ENCODE peak calls at places on chromosomes 13 and 19, in seven cellular contexts. One of them, this sample, is unnamed.

GRCh38 chr13:74661851-74662250 is 527.6 kb upstream of the KLF12 start:
- DNase-seq in thoracic aorta: no peak
- DNase-seq in MM.1S: no peak
- DNase-seq in uterus: no peak
- DNase-seq in AG04450: no peak
- DNase-seq in left ventricle myocardium inferior: no peak
- DNase-seq in GM23248: peak
- DNase-seq in this sample: no peak

GRCh38 chr19:52637718-52638585 is at the start of gene ZNF83:
- DNase-seq in GM23248: peak
- DNase-seq in thoracic aorta: peak
- DNase-seq in left ventricle myocardium inferior: peak
- DNase-seq in MM.1S: peak
- DNase-seq in AG04450: peak
- DNase-seq in uterus: peak
- DNase-seq in this sample: peak

GRCh38 chr13:96229356-96229755 is 139.4 kb downstream of the HS6ST3 start:
- DNase-seq in GM23248: peak
- DNase-seq in MM.1S: peak
- DNase-seq in uterus: no peak
- DNase-seq in thoracic aorta: no peak
- DNase-seq in left ventricle myocardium inferior: no peak
- DNase-seq in AG04450: no peak
- DNase-seq in this sample: peak

GRCh38 chr19:32018014-32018413 is 327.4 kb upstream of the ZNF507 start:
- DNase-seq in AG04450: no peak
- DNase-seq in thoracic aorta: no peak
- DNase-seq in left ventricle myocardium inferior: no peak
- DNase-seq in GM23248: peak
- DNase-seq in uterus: peak
- DNase-seq in MM.1S: no peak
- DNase-seq in this sample: no peak

GRCh38 chr19:55228015-55228391 is 560 bp downstream of the TMEM86B start:
- DNase-seq in thoracic aorta: no peak
- DNase-seq in GM23248: no peak
- DNase-seq in MM.1S: no peak
- DNase-seq in uterus: no peak
- DNase-seq in AG04450: no peak
- DNase-seq in left ventricle myocardium inferior: peak
- DNase-seq in this sample: no peak

GRCh38 chr19:14775855-14776254 is 2.5 kb downstream of the ADGRE2 start:
- DNase-seq in AG04450: no peak
- DNase-seq in thoracic aorta: no peak
- DNase-seq in left ventricle myocardium inferior: peak
- DNase-seq in MM.1S: no peak
- DNase-seq in uterus: no peak
- DNase-seq in GM23248: no peak
- DNase-seq in this sample: peak

GRCh38 chr13:90867336-90867683 is 480.2 kb upstream of the MIR17HG start:
- DNase-seq in thoracic aorta: peak
- DNase-seq in uterus: peak
- DNase-seq in left ventricle myocardium inferior: peak
- DNase-seq in GM23248: peak
- DNase-seq in AG04450: peak
- DNase-seq in MM.1S: peak
- DNase-seq in this sample: peak

GRCh38 chr13:42720116-42720857 is 61.1 kb upstream of the FAM216B start:
- DNase-seq in GM23248: peak
- DNase-seq in left ventricle myocardium inferior: no peak
- DNase-seq in uterus: peak
- DNase-seq in AG04450: peak
- DNase-seq in MM.1S: no peak
- DNase-seq in thoracic aorta: no peak
- DNase-seq in this sample: peak

GRCh38 chr19:10111405-10111811 is at the start of gene P2RY11:
- DNase-seq in thoracic aorta: no peak
- DNase-seq in AG04450: no peak
- DNase-seq in GM23248: no peak
- DNase-seq in left ventricle myocardium inferior: no peak
- DNase-seq in uterus: no peak
- DNase-seq in MM.1S: no peak
- DNase-seq in this sample: peak

GRCh38 chr13:93169980-93170379 is 56.6 kb upstream of the GPC6 start:
- DNase-seq in thoracic aorta: no peak
- DNase-seq in left ventricle myocardium inferior: no peak
- DNase-seq in MM.1S: no peak
- DNase-seq in GM23248: peak
- DNase-seq in uterus: no peak
- DNase-seq in AG04450: peak
- DNase-seq in this sample: no peak

GRCh38 chr13:20360041-20360491 is 127.9 kb upstream of the GJB6 start:
- DNase-seq in MM.1S: no peak
- DNase-seq in uterus: no peak
- DNase-seq in thoracic aorta: no peak
- DNase-seq in AG04450: peak
- DNase-seq in GM23248: peak
- DNase-seq in left ventricle myocardium inferior: no peak
- DNase-seq in this sample: no peak

GRCh38 chr19:7272856-7273578 is 21.2 kb downstream of the INSR start:
- DNase-seq in left ventricle myocardium inferior: no peak
- DNase-seq in AG04450: no peak
- DNase-seq in MM.1S: no peak
- DNase-seq in uterus: no peak
- DNase-seq in GM23248: peak
- DNase-seq in thoracic aorta: no peak
- DNase-seq in this sample: peak
- H3K4me3 ChIP-seq in left ventricle myocardium inferior: no peak
- H3K4me3 ChIP-seq in AG04450: no peak
- H3K4me3 ChIP-seq in MM.1S: no peak
- H3K4me3 ChIP-seq in uterus: no peak
- H3K4me3 ChIP-seq in GM23248: no peak
- H3K4me3 ChIP-seq in thoracic aorta: no peak
- H3K4me3 ChIP-seq in this sample: peak

GRCh38 chr13:113821847-113822246 is 42.0 kb downstream of the GAS6 start:
- DNase-seq in thoracic aorta: no peak
- DNase-seq in GM23248: no peak
- DNase-seq in AG04450: no peak
- DNase-seq in uterus: peak
- DNase-seq in left ventricle myocardium inferior: no peak
- DNase-seq in MM.1S: no peak
- DNase-seq in this sample: no peak
- H3K4me3 ChIP-seq in thoracic aorta: no peak
- H3K4me3 ChIP-seq in GM23248: peak
- H3K4me3 ChIP-seq in AG04450: no peak
- H3K4me3 ChIP-seq in uterus: no peak
- H3K4me3 ChIP-seq in left ventricle myocardium inferior: peak
- H3K4me3 ChIP-seq in MM.1S: no peak
- H3K4me3 ChIP-seq in this sample: no peak

GRCh38 chr13:32408999-32409313 is 19.0 kb downstream of the N4BP2L1 start:
- DNase-seq in AG04450: no peak
- DNase-seq in left ventricle myocardium inferior: no peak
- DNase-seq in thoracic aorta: no peak
- DNase-seq in GM23248: no peak
- DNase-seq in MM.1S: no peak
- DNase-seq in uterus: no peak
- DNase-seq in this sample: no peak
- H3K4me3 ChIP-seq in AG04450: no peak
- H3K4me3 ChIP-seq in left ventricle myocardium inferior: no peak
- H3K4me3 ChIP-seq in thoracic aorta: no peak
- H3K4me3 ChIP-seq in GM23248: no peak
- H3K4me3 ChIP-seq in MM.1S: no peak
- H3K4me3 ChIP-seq in uterus: no peak
- H3K4me3 ChIP-seq in this sample: no peak

DNA sequence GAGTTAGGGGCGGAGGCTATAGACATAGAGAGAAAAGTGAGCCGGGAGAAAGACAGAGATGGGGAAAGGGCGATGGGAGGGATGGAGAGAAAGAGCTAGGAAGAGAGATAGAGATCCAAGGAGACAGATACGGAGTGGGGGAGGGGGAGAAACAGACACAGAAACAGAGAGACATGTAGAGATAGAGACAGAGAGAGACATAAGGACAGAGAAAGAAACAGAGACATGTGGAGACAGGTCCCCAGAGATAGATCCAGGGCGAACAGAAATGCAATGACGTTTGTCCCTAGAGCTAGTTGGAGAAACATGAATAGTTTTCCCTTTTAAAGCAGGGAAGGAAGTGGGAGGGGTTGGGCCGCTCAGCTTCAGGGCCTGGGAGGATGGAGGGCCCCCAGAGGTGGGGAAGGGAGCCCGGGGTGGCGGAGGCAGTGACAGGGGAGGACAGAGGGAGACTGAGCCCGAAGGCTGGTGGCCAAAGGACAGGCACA is 4.6 kb downstream of the PPP1R14A start:
- DNase-seq in thoracic aorta: no peak
- DNase-seq in left ventricle myocardium inferior: peak
- DNase-seq in uterus: peak
- DNase-seq in AG04450: no peak
- DNase-seq in MM.1S: no peak
- DNase-seq in GM23248: peak
- DNase-seq in this sample: no peak
- H3K4me3 ChIP-seq in thoracic aorta: peak
- H3K4me3 ChIP-seq in left ventricle myocardium inferior: peak
- H3K4me3 ChIP-seq in uterus: peak
- H3K4me3 ChIP-seq in AG04450: no peak
- H3K4me3 ChIP-seq in MM.1S: no peak
- H3K4me3 ChIP-seq in GM23248: peak
- H3K4me3 ChIP-seq in this sample: no peak

GRCh38 chr19:1747285-1748114 is 5.8 kb upstream of the ONECUT3 start:
- DNase-seq in AG04450: no peak
- DNase-seq in thoracic aorta: no peak
- DNase-seq in GM23248: peak
- DNase-seq in uterus: no peak
- DNase-seq in MM.1S: no peak
- DNase-seq in left ventricle myocardium inferior: no peak
- DNase-seq in this sample: peak
- H3K4me3 ChIP-seq in AG04450: no peak
- H3K4me3 ChIP-seq in thoracic aorta: no peak
- H3K4me3 ChIP-seq in GM23248: no peak
- H3K4me3 ChIP-seq in uterus: no peak
- H3K4me3 ChIP-seq in MM.1S: no peak
- H3K4me3 ChIP-seq in left ventricle myocardium inferior: no peak
- H3K4me3 ChIP-seq in this sample: no peak

DNA sequence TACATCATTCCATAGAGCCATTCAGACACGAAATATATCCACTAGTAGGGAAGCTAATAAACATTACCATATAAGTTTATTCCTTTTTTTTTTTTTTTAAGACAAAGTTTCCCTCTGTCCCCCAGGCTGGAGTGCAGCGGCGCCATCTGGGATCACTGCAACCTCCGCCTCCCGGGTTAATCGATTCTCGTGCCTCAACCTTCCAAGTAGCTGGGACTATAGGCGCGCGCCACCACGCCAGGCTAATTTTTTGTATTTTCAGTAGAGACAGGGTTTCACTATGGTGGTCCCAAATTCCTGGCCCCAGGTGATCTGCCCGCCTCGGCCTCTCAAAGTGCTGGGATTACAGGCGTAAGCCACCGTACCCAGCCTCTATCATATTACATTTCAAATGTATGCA is 612 bp upstream of the ZNF154 start:
- DNase-seq in GM23248: no peak
- DNase-seq in MM.1S: no peak
- DNase-seq in thoracic aorta: no peak
- DNase-seq in uterus: no peak
- DNase-seq in AG04450: no peak
- DNase-seq in left ventricle myocardium inferior: no peak
- DNase-seq in this sample: no peak
- H3K4me3 ChIP-seq in GM23248: peak
- H3K4me3 ChIP-seq in MM.1S: no peak
- H3K4me3 ChIP-seq in thoracic aorta: no peak
- H3K4me3 ChIP-seq in uterus: no peak
- H3K4me3 ChIP-seq in AG04450: peak
- H3K4me3 ChIP-seq in left ventricle myocardium inferior: peak
- H3K4me3 ChIP-seq in this sample: no peak

DNA sequence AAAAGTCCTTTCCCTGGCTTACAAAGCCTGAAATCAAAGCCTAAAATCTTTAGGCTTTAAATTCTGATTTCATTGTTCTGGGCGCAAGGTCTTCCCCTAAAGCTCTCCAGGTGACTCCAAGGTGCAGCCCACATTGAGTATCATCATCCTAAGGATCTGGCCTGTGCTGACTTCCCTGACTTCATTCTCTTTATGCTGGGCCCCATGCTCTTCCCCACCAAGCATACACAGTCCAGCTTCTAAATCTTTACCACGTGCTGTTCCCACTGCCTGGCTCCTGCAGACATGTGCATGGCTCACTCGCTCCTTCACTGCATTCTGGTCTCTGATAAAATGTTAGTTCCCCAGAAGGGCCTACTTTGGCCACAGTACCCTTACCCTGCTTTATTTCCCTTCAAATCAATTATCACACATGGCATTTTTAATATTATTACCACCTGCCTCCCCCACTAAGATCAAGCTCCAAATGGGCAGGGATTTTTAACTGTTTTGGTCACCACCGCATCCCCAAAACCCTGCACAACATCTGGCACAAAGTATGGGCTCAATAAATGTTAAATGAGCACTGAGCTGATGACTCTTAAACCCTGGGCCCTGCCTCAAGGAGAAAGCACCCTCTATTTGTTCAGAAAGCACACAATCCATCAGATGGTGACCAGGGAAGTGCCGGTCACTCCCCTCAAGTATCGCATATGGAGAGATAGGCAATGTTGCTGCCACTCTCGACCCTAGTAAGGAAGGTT is 3.3 kb downstream of the FBL start:
- DNase-seq in MM.1S: no peak
- DNase-seq in GM23248: no peak
- DNase-seq in left ventricle myocardium inferior: no peak
- DNase-seq in uterus: no peak
- DNase-seq in thoracic aorta: no peak
- DNase-seq in AG04450: no peak
- DNase-seq in this sample: no peak
- H3K4me3 ChIP-seq in MM.1S: peak
- H3K4me3 ChIP-seq in GM23248: peak
- H3K4me3 ChIP-seq in left ventricle myocardium inferior: no peak
- H3K4me3 ChIP-seq in uterus: no peak
- H3K4me3 ChIP-seq in thoracic aorta: peak
- H3K4me3 ChIP-seq in AG04450: no peak
- H3K4me3 ChIP-seq in this sample: no peak

GRCh38 chr13:47696677-47697076 is 304.4 kb downstream of the SUCLA2 start:
- DNase-seq in thoracic aorta: no peak
- DNase-seq in GM23248: no peak
- DNase-seq in AG04450: no peak
- DNase-seq in left ventricle myocardium inferior: no peak
- DNase-seq in MM.1S: no peak
- DNase-seq in uterus: no peak
- DNase-seq in this sample: no peak
- H3K4me3 ChIP-seq in thoracic aorta: no peak
- H3K4me3 ChIP-seq in GM23248: no peak
- H3K4me3 ChIP-seq in AG04450: no peak
- H3K4me3 ChIP-seq in left ventricle myocardium inferior: no peak
- H3K4me3 ChIP-seq in MM.1S: no peak
- H3K4me3 ChIP-seq in uterus: no peak
- H3K4me3 ChIP-seq in this sample: no peak

This sample was measured in GM12865.